ENCODE peak calls at places on chromosomes 13 and 19, in four cellular contexts. Y is uterus; I is psoas muscle; K is CD8-positive, alpha-beta T cell. O is an unnamed sample.

GRCh38 chr13:34116651-34117050 is 298.7 kb downstream of the RFC3 start:
- DNase-seq in Y (no peak), K (no peak), I (no peak), O (no peak)

GRCh38 chr19:461664-462551 is 1.1 kb upstream of the SHC2 start:
- DNase-seq in K (no peak), I (no peak), Y (peak; percentile 37), O (peak; percentile 35)

GRCh38 chr19:12202250-12202649 is 39.4 kb downstream of the ZNF136 start:
- DNase-seq in Y (no peak), K (peak; percentile 58), I (no peak), O (peak; percentile 21)

GRCh38 chr19:16216744-16217670 is 19.3 kb downstream of the AP1M1 start:
- DNase-seq in Y (no peak), I (no peak), K (peak; percentile 28), O (no peak)

GRCh38 chr13:99484405-99484981 is 16.8 kb upstream of the TM9SF2 start:
- DNase-seq in K (no peak), I (no peak), Y (no peak), O (no peak)

GRCh38 chr13:77345150-77345780 is 18.4 kb upstream of the MYCBP2 start:
- DNase-seq in I (no peak), Y (no peak), K (no peak), O (no peak)

GRCh38 chr19:18368504-18369222 is 17.3 kb upstream of the GDF15 start:
- DNase-seq in K (no peak), Y (no peak), I (no peak), O (peak; percentile 58)

GRCh38 chr19:13256918-13257317 is 106.7 kb downstream of the IER2 start:
- DNase-seq in Y (no peak), I (no peak), K (no peak), O (no peak)

GRCh38 chr19:56105090-56105701 is 15.9 kb downstream of the ZNF787 start:
- DNase-seq in I (peak; percentile 88), Y (peak; percentile 69), K (peak; percentile 24), O (peak; percentile 56)

GRCh38 chr13:32840840-32841713 is 175.1 kb upstream of the KL start:
- DNase-seq in K (no peak), I (no peak), Y (no peak), O (no peak)

GRCh38 chr19:44278181-44278690 is 18.6 kb downstream of the ZNF233 start:
- DNase-seq in I (no peak), Y (no peak), K (no peak), O (no peak)

GRCh38 chr19:38551450-38551813 is 66.3 kb downstream of the MAP4K1 start:
- DNase-seq in K (no peak), I (peak; percentile 39), Y (no peak), O (no peak)

GRCh38 chr19:35623327-35624010 is 5.4 kb upstream of the RBM42 start:
- DNase-seq in Y (no peak), K (no peak), I (no peak), O (no peak)
- H3K36me3 ChIP-seq in Y (no peaks in the 10 kb centered on the region), K (peaks cover 4% of the 10 kb centered on the region), I (peaks cover 7% of the 10 kb centered on the region), O (no peaks in the 10 kb centered on the region)

GRCh38 chr19:33905937-33906577 is 109.4 kb downstream of the KCTD15 start:
- DNase-seq in I (peak; percentile 73), K (no peak), Y (peak; percentile 58), O (peak; percentile 86)

GRCh38 chr19:33904681-33905080 is 108.0 kb downstream of the KCTD15 start:
- DNase-seq in I (no peak), K (no peak), Y (no peak), O (no peak)

GRCh38 chr19:33903489-33903850 is 106.8 kb downstream of the KCTD15 start:
- DNase-seq in Y (no peak), K (no peak), I (no peak), O (no peak)

GRCh38 chr19:33905473-33905936 is 108.8 kb downstream of the KCTD15 start:
- DNase-seq in I (peak; percentile 54), K (no peak), Y (no peak), O (peak; percentile 16)

GRCh38 chr19:33906578-33907335 is 110.1 kb downstream of the KCTD15 start:
- DNase-seq in I (no peak), K (no peak), Y (no peak), O (no peak)
- H3K4me3 ChIP-seq in I (peak overlapping the region; percentile 62), K (no peak overlapping the region), Y (no peak overlapping the region), O (peak overlapping the region; percentile 54)

DNA sequence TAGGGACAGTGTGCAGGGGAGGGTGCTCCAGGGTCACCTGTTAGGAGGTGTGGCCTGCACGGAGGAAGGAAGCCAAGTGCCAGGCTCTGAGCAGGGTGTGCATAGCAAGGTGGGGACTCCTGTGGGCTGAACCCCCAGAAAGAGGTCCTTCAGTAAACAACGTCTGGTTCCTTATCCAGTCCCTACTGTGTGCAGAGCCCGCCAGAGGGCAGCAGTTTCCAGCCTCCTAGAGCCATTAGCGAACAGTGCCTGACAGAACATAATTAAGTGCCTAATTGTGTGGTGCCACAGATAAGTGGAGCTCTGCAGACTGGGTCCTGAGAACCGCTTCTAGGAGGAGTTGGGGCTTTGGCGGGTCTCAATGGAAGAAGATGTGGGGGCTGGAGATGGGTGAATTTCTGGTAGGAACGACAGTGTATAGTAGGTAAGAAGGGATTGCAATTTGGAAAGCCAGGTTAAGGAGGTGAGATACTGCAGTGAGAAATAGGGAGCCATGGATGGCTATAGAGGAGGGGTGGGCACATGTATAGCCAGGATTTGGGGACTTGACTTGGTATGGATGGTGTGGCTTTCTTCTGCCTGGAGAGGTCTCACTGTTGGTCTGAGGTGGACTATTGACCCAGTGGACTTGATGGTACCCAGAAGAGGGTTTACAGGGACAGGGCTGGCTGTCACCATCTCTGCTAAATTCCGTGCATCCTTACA is 323.1 kb downstream of the ZNF536 start:
- DNase-seq in K (no peak), I (no peak), Y (no peak), O (no peak)
- TF ChIP-seq CTCF in K (no peak), I (no peak), Y (no peak), O (peak; percentile 9)

GRCh38 chr19:42285988-42286348 is 16.0 kb upstream of the PRR19 start:
- DNase-seq in Y (no peak), I (peak; percentile 51), K (no peak), O (no peak)

GRCh38 chr19:42286349-42287016 is 15.4 kb upstream of the PRR19 start:
- DNase-seq in I (peak; percentile 69), Y (peak; percentile 58), K (no peak), O (no peak)

GRCh38 chr19:42287826-42288107 is 14.2 kb upstream of the PRR19 start:
- DNase-seq in Y (no peak), I (no peak), K (no peak), O (no peak)

GRCh38 chr19:42288411-42288810 is 13.5 kb upstream of the PRR19 start:
- DNase-seq in I (no peak), K (no peak), Y (no peak), O (no peak)

DNA sequence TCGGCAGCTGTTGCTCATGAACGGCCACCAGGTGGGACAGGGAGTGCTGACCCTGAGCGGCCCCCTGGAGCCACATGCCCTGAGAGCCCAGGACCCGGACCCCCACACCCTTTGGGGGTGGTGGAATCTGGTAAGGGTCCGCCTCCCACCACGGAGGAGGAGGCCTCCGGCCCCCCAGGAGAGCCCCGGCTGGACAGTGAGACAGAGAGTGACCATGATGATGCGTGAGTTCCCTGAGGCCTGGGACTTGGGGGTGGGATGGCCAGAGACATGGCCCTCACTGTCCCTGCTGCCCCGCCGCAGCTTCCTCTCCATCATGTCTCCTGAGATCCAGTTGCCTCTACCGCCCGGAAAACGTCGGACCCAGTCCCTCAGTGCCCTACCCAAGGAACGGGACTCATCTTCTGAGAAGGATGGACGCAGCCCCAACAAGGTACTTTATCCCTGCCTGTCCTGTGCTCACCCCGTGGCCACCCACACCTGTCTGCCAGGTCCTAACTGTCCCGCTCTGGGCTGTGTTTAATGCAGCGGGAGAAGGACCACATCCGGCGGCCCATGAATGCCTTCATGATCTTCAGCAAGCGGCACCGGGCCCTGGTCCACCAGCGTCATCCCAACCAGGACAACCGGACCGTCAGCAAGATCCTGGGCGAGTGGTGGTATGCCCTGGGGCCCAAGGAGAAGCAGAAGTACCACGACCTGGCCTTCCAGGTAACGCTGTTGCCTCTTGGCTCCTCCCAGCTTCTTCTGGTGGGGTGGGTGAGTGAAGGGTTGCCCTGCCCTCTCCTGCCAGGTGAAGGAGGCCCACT is 14.7 kb upstream of the PRR19 start:
- DNase-seq in Y (no peak), K (no peak), I (no peak), O (peak; percentile 38)
- H3K36me3 ChIP-seq in Y (no peaks in the 10 kb centered on the region), K (peaks cover 14% of the 10 kb centered on the region), I (peaks cover 55% of the 10 kb centered on the region), O (peaks cover 1% of the 10 kb centered on the region)

GRCh38 chr13:109744512-109745051 is 41.8 kb downstream of the IRS2 start:
- DNase-seq in I (peak; percentile 71), Y (peak; percentile 67), K (no peak), O (no peak)
- H3K4me3 ChIP-seq in I (no peak overlapping the region), Y (no peak overlapping the region), K (no peak overlapping the region), O (no peak overlapping the region)

GRCh38 chr13:25262261-25262660 is 25.0 kb downstream of the MTMR6 start:
- DNase-seq in I (no peak), K (no peak), Y (no peak), O (no peak)

GRCh38 chr13:25268561-25268960 is 18.7 kb downstream of the MTMR6 start:
- DNase-seq in I (no peak), K (no peak), Y (no peak), O (no peak)

GRCh38 chr13:25267715-25268114 is 19.6 kb downstream of the MTMR6 start:
- DNase-seq in K (no peak), I (no peak), Y (no peak), O (no peak)
- TF ChIP-seq CTCF in K (no peak), I (no peak), Y (no peak), O (no peak)

DNA sequence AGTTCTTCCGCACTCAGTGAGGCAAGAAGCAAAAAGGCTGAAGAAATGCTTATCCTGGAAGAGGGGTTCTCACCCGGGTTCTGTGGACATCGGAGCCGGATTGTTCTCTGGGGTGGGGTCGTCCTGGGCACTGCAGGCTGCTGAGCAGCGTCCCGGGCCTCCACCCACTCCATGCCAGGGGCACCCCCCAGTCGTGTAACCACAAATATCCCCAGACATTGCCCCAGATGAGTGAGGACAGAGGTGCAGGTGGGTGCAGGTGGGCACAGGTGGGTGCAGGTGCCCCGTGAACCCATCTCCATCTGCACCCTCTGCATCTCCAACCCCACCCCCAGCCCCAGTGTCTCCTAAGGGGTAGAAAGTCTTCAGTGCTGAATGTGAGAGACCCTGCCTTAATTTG is 67.5 kb downstream of the GNG7 start:
- DNase-seq in K (no peak), I (no peak), Y (no peak), O (no peak)
- H3K36me3 ChIP-seq in K (no peaks in the 10 kb centered on the region), I (no peaks in the 10 kb centered on the region), Y (no peaks in the 10 kb centered on the region), O (no peaks in the 10 kb centered on the region)

GRCh38 chr13:74103196-74103595 is 31.0 kb downstream of the KLF12 start:
- DNase-seq in Y (no peak), I (no peak), K (no peak), O (no peak)
- H3K4me3 ChIP-seq in Y (no peak overlapping the region), I (no peak overlapping the region), K (no peak overlapping the region), O (no peak overlapping the region)